ENCODE peak calls at places on chromosomes 4 and X, in ten cellular contexts. One of them, this sample, is unnamed.

GRCh38 chr4:42277291-42277690 is 120.0 kb upstream of the SHISA3 start:
- DNase-seq in astrocyte of the spinal cord: no peak
- DNase-seq in foreskin fibroblast: no peak
- DNase-seq in A549: no peak
- DNase-seq in lower lobe of right lung: no peak
- DNase-seq in AG09309: no peak
- DNase-seq in choroid plexus epithelial cell: no peak
- DNase-seq in fibroblast of pulmonary artery: no peak
- DNase-seq in heart left ventricle: no peak
- DNase-seq in epithelial cell of esophagus: peak
- DNase-seq in this sample: peak

GRCh38 chr4:76017056-76017686 is 6.1 kb downstream of the CXCL10 start:
- DNase-seq in astrocyte of the spinal cord: no peak
- DNase-seq in foreskin fibroblast: no peak
- DNase-seq in A549: no peak
- DNase-seq in lower lobe of right lung: no peak
- DNase-seq in AG09309: no peak
- DNase-seq in choroid plexus epithelial cell: no peak
- DNase-seq in fibroblast of pulmonary artery: no peak
- DNase-seq in heart left ventricle: no peak
- DNase-seq in epithelial cell of esophagus: peak
- DNase-seq in this sample: no peak

GRCh38 chr4:20248155-20248558 is 3.5 kb upstream of the SLIT2 start:
- DNase-seq in astrocyte of the spinal cord: peak
- DNase-seq in foreskin fibroblast: peak
- DNase-seq in A549: no peak
- DNase-seq in lower lobe of right lung: no peak
- DNase-seq in AG09309: peak
- DNase-seq in choroid plexus epithelial cell: peak
- DNase-seq in fibroblast of pulmonary artery: peak
- DNase-seq in heart left ventricle: no peak
- DNase-seq in epithelial cell of esophagus: peak
- DNase-seq in this sample: peak

GRCh38 chr4:152340818-152341217 is 195.1 kb downstream of the FBXW7 start:
- DNase-seq in astrocyte of the spinal cord: no peak
- DNase-seq in foreskin fibroblast: no peak
- DNase-seq in A549: no peak
- DNase-seq in lower lobe of right lung: no peak
- DNase-seq in AG09309: no peak
- DNase-seq in choroid plexus epithelial cell: no peak
- DNase-seq in fibroblast of pulmonary artery: no peak
- DNase-seq in heart left ventricle: no peak
- DNase-seq in epithelial cell of esophagus: no peak
- DNase-seq in this sample: peak

GRCh38 chr4:184094532-184095192 is 123.0 kb downstream of the ENPP6 start:
- DNase-seq in astrocyte of the spinal cord: no peak
- DNase-seq in foreskin fibroblast: no peak
- DNase-seq in A549: no peak
- DNase-seq in lower lobe of right lung: no peak
- DNase-seq in AG09309: no peak
- DNase-seq in choroid plexus epithelial cell: no peak
- DNase-seq in fibroblast of pulmonary artery: no peak
- DNase-seq in heart left ventricle: no peak
- DNase-seq in epithelial cell of esophagus: no peak
- DNase-seq in this sample: no peak

GRCh38 chr4:121228851-121229250 is 64.7 kb upstream of the TNIP3 start:
- DNase-seq in astrocyte of the spinal cord: no peak
- DNase-seq in foreskin fibroblast: no peak
- DNase-seq in A549: no peak
- DNase-seq in lower lobe of right lung: no peak
- DNase-seq in AG09309: no peak
- DNase-seq in choroid plexus epithelial cell: peak
- DNase-seq in fibroblast of pulmonary artery: no peak
- DNase-seq in heart left ventricle: no peak
- DNase-seq in epithelial cell of esophagus: no peak
- DNase-seq in this sample: no peak

GRCh38 chr4:144818136-144818535 is 172.2 kb downstream of the HHIP start:
- DNase-seq in astrocyte of the spinal cord: no peak
- DNase-seq in foreskin fibroblast: no peak
- DNase-seq in A549: no peak
- DNase-seq in lower lobe of right lung: no peak
- DNase-seq in AG09309: no peak
- DNase-seq in choroid plexus epithelial cell: no peak
- DNase-seq in fibroblast of pulmonary artery: no peak
- DNase-seq in heart left ventricle: no peak
- DNase-seq in epithelial cell of esophagus: peak
- DNase-seq in this sample: no peak

GRCh38 chrX:102517331-102517730 is 792 bp upstream of the TMSB15A start:
- DNase-seq in astrocyte of the spinal cord: peak
- DNase-seq in foreskin fibroblast: no peak
- DNase-seq in A549: no peak
- DNase-seq in lower lobe of right lung: no peak
- DNase-seq in AG09309: no peak
- DNase-seq in choroid plexus epithelial cell: peak
- DNase-seq in fibroblast of pulmonary artery: peak
- DNase-seq in heart left ventricle: no peak
- DNase-seq in epithelial cell of esophagus: peak
- DNase-seq in this sample: peak

GRCh38 chr4:169854090-169854489 is 96.3 kb upstream of the HPF1 start:
- DNase-seq in astrocyte of the spinal cord: no peak
- DNase-seq in foreskin fibroblast: no peak
- DNase-seq in A549: no peak
- DNase-seq in lower lobe of right lung: no peak
- DNase-seq in AG09309: no peak
- DNase-seq in choroid plexus epithelial cell: no peak
- DNase-seq in fibroblast of pulmonary artery: no peak
- DNase-seq in heart left ventricle: no peak
- DNase-seq in epithelial cell of esophagus: peak
- DNase-seq in this sample: no peak

GRCh38 chr4:7226993-7227392 is 34.7 kb downstream of the SORCS2 start:
- DNase-seq in astrocyte of the spinal cord: no peak
- DNase-seq in foreskin fibroblast: no peak
- DNase-seq in A549: no peak
- DNase-seq in lower lobe of right lung: peak
- DNase-seq in AG09309: no peak
- DNase-seq in choroid plexus epithelial cell: no peak
- DNase-seq in fibroblast of pulmonary artery: no peak
- DNase-seq in heart left ventricle: no peak
- DNase-seq in epithelial cell of esophagus: no peak
- DNase-seq in this sample: no peak

GRCh38 chr4:23932935-23933334 is 43.1 kb upstream of the PPARGC1A start:
- DNase-seq in astrocyte of the spinal cord: peak
- DNase-seq in foreskin fibroblast: peak
- DNase-seq in A549: no peak
- DNase-seq in lower lobe of right lung: no peak
- DNase-seq in AG09309: peak
- DNase-seq in choroid plexus epithelial cell: peak
- DNase-seq in fibroblast of pulmonary artery: peak
- DNase-seq in heart left ventricle: no peak
- DNase-seq in epithelial cell of esophagus: peak
- DNase-seq in this sample: peak

GRCh38 chr4:39166670-39167069 is 15.7 kb upstream of the WDR19 start:
- DNase-seq in astrocyte of the spinal cord: no peak
- DNase-seq in foreskin fibroblast: no peak
- DNase-seq in A549: no peak
- DNase-seq in lower lobe of right lung: no peak
- DNase-seq in AG09309: no peak
- DNase-seq in choroid plexus epithelial cell: no peak
- DNase-seq in fibroblast of pulmonary artery: no peak
- DNase-seq in heart left ventricle: no peak
- DNase-seq in epithelial cell of esophagus: no peak
- DNase-seq in this sample: no peak

GRCh38 chrX:79146552-79147390 is 2.3 kb downstream of the GPR174 start:
- DNase-seq in astrocyte of the spinal cord: no peak
- DNase-seq in foreskin fibroblast: no peak
- DNase-seq in A549: no peak
- DNase-seq in lower lobe of right lung: no peak
- DNase-seq in AG09309: no peak
- DNase-seq in choroid plexus epithelial cell: no peak
- DNase-seq in fibroblast of pulmonary artery: no peak
- DNase-seq in heart left ventricle: no peak
- DNase-seq in epithelial cell of esophagus: no peak
- DNase-seq in this sample: no peak

GRCh38 chrX:19343462-19344206 is at the start of gene PDHA1:
- DNase-seq in astrocyte of the spinal cord: peak
- DNase-seq in foreskin fibroblast: peak
- DNase-seq in A549: peak
- DNase-seq in lower lobe of right lung: peak
- DNase-seq in AG09309: peak
- DNase-seq in choroid plexus epithelial cell: peak
- DNase-seq in fibroblast of pulmonary artery: peak
- DNase-seq in heart left ventricle: peak
- DNase-seq in epithelial cell of esophagus: peak
- DNase-seq in this sample: peak

GRCh38 chr4:7861440-7861881 is 78.2 kb downstream of the AFAP1 start:
- DNase-seq in astrocyte of the spinal cord: peak
- DNase-seq in foreskin fibroblast: peak
- DNase-seq in A549: no peak
- DNase-seq in lower lobe of right lung: no peak
- DNase-seq in AG09309: peak
- DNase-seq in choroid plexus epithelial cell: peak
- DNase-seq in fibroblast of pulmonary artery: peak
- DNase-seq in heart left ventricle: no peak
- DNase-seq in epithelial cell of esophagus: peak
- DNase-seq in this sample: peak

GRCh38 chr4:159455675-159456235 is 352.9 kb downstream of the RAPGEF2 start:
- DNase-seq in astrocyte of the spinal cord: peak
- DNase-seq in foreskin fibroblast: no peak
- DNase-seq in A549: peak
- DNase-seq in lower lobe of right lung: no peak
- DNase-seq in AG09309: no peak
- DNase-seq in choroid plexus epithelial cell: peak
- DNase-seq in fibroblast of pulmonary artery: peak
- DNase-seq in heart left ventricle: no peak
- DNase-seq in epithelial cell of esophagus: peak
- DNase-seq in this sample: peak

GRCh38 chrX:126770179-126770578 is 49.4 kb upstream of the PRR32 start:
- DNase-seq in astrocyte of the spinal cord: no peak
- DNase-seq in foreskin fibroblast: no peak
- DNase-seq in A549: peak
- DNase-seq in lower lobe of right lung: no peak
- DNase-seq in AG09309: no peak
- DNase-seq in choroid plexus epithelial cell: no peak
- DNase-seq in fibroblast of pulmonary artery: no peak
- DNase-seq in heart left ventricle: no peak
- DNase-seq in epithelial cell of esophagus: peak
- DNase-seq in this sample: peak
- TF ChIP-seq CTCF in astrocyte of the spinal cord: peak
- TF ChIP-seq CTCF in foreskin fibroblast: no peak
- TF ChIP-seq CTCF in A549: no peak
- TF ChIP-seq CTCF in lower lobe of right lung: peak
- TF ChIP-seq CTCF in AG09309: no peak
- TF ChIP-seq CTCF in choroid plexus epithelial cell: peak
- TF ChIP-seq CTCF in fibroblast of pulmonary artery: no peak
- TF ChIP-seq CTCF in heart left ventricle: peak
- TF ChIP-seq CTCF in epithelial cell of esophagus: peak
- TF ChIP-seq CTCF in this sample: peak

DNA sequence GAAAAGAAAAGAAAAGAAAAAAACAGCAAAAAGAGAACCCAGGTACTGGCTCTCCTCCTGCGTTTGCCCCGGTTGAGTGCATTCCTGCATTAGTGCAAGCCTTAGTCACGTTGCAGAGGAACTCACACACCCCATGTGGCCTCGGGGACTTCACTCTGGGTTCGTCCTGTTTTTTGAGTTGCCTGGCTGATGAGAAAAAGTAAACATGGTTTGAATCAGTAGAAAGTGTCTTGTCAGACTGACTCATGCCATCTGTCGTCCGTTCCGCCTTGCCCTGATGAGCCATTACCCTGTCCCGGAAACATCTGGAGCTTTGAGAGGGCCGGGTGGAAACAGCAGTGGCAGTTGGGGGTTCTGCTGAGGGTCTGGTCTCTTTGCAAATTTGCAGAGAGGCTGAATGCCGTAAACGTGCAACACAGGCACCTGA is 16.3 kb downstream of the CD99 start:
- DNase-seq in astrocyte of the spinal cord: peak
- DNase-seq in foreskin fibroblast: peak
- DNase-seq in A549: peak
- DNase-seq in lower lobe of right lung: no peak
- DNase-seq in AG09309: no peak
- DNase-seq in choroid plexus epithelial cell: peak
- DNase-seq in fibroblast of pulmonary artery: peak
- DNase-seq in heart left ventricle: no peak
- DNase-seq in epithelial cell of esophagus: peak
- DNase-seq in this sample: peak
- H3K4me3 ChIP-seq in astrocyte of the spinal cord: no peak
- H3K4me3 ChIP-seq in foreskin fibroblast: no peak
- H3K4me3 ChIP-seq in A549: peak
- H3K4me3 ChIP-seq in lower lobe of right lung: no peak
- H3K4me3 ChIP-seq in AG09309: no peak
- H3K4me3 ChIP-seq in choroid plexus epithelial cell: no peak
- H3K4me3 ChIP-seq in fibroblast of pulmonary artery: no peak
- H3K4me3 ChIP-seq in heart left ventricle: no peak
- H3K4me3 ChIP-seq in epithelial cell of esophagus: no peak
- H3K4me3 ChIP-seq in this sample: no peak

GRCh38 chrX:40244980-40245379 is 147.2 kb upstream of the BCOR start:
- DNase-seq in astrocyte of the spinal cord: no peak
- DNase-seq in foreskin fibroblast: no peak
- DNase-seq in A549: no peak
- DNase-seq in lower lobe of right lung: no peak
- DNase-seq in AG09309: no peak
- DNase-seq in choroid plexus epithelial cell: peak
- DNase-seq in fibroblast of pulmonary artery: peak
- DNase-seq in heart left ventricle: no peak
- DNase-seq in epithelial cell of esophagus: no peak
- DNase-seq in this sample: no peak
- TF ChIP-seq CTCF in astrocyte of the spinal cord: no peak
- TF ChIP-seq CTCF in foreskin fibroblast: no peak
- TF ChIP-seq CTCF in A549: no peak
- TF ChIP-seq CTCF in lower lobe of right lung: no peak
- TF ChIP-seq CTCF in AG09309: no peak
- TF ChIP-seq CTCF in choroid plexus epithelial cell: peak
- TF ChIP-seq CTCF in fibroblast of pulmonary artery: peak
- TF ChIP-seq CTCF in heart left ventricle: no peak
- TF ChIP-seq CTCF in epithelial cell of esophagus: no peak
- TF ChIP-seq CTCF in this sample: no peak

DNA sequence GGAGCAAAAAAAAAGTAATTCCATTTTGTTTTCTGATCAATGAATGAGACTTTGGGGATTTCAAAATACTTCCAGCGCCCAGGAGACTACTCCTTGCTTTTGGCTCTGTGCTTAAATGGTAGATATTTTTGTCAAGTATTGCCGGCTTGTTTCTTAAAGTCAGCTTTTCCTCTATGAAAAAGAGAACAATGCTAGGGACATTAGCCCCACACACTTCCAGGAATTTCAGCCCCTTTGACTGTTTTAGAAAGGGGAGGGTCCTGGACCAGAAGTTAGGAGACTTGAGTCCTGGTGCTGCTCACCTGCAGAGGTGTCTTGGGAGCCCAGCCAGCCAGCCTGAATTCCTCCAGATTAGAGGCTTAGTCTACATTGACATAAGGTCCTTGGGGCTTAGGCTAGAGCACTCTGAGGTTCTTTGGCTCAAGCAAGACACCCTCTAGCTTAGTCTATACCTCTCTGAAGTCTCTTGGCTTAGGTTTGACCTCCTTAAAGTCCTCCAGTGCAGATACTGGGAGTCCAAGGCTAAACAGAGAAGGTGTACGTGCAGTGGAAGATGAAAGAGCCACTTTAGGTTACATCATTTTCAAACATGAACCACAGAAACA is 1.6 kb upstream of the SETD7 start:
- DNase-seq in astrocyte of the spinal cord: no peak
- DNase-seq in foreskin fibroblast: no peak
- DNase-seq in A549: no peak
- DNase-seq in lower lobe of right lung: peak
- DNase-seq in AG09309: no peak
- DNase-seq in choroid plexus epithelial cell: no peak
- DNase-seq in fibroblast of pulmonary artery: no peak
- DNase-seq in heart left ventricle: no peak
- DNase-seq in epithelial cell of esophagus: no peak
- DNase-seq in this sample: no peak
- H3K4me3 ChIP-seq in astrocyte of the spinal cord: peak
- H3K4me3 ChIP-seq in foreskin fibroblast: peak
- H3K4me3 ChIP-seq in A549: peak
- H3K4me3 ChIP-seq in lower lobe of right lung: peak
- H3K4me3 ChIP-seq in AG09309: peak
- H3K4me3 ChIP-seq in choroid plexus epithelial cell: peak
- H3K4me3 ChIP-seq in fibroblast of pulmonary artery: peak
- H3K4me3 ChIP-seq in heart left ventricle: peak
- H3K4me3 ChIP-seq in epithelial cell of esophagus: peak
- H3K4me3 ChIP-seq in this sample: peak